ENCODE peak calls at places on chromosome 22, in four cellular contexts. Y, L, M and F are unnamed samples.

GRCh38 chr22:48744283-48744641 is 1083.4 kb downstream of the BRD1 start:
- DNase-seq in Y (no peak), L (no peak), M (no peak), F (no peak)

GRCh38 chr22:39960791-39961746 is 872 bp downstream of the TMA7B start:
- DNase-seq in Y (peak), L (no peak), M (peak), F (peak)

GRCh38 chr22:29833392-29833949 is 4.6 kb downstream of the ASCC2 start:
- DNase-seq in Y (no peak), L (no peak), M (no peak), F (no peak)

GRCh38 chr22:24265734-24266133 is 4.9 kb upstream of the SPECC1L start:
- DNase-seq in Y (no peak), L (no peak), M (no peak), F (no peak)

GRCh38 chr22:26718905-26719304 is 61.5 kb downstream of the MIAT start:
- DNase-seq in Y (no peak), L (no peak), M (peak), F (no peak)

GRCh38 chr22:50085211-50085999 is at the start of gene MLC1:
- DNase-seq in Y (no peak), L (no peak), M (no peak), F (peak)

GRCh38 chr22:45903355-45904149 is 73.4 kb downstream of the WNT7B start:
- DNase-seq in Y (no peak), L (no peak), M (peak), F (no peak)

GRCh38 chr22:45774016-45774670 is 102.5 kb downstream of the ATXN10 start:
- DNase-seq in Y (no peak), L (no peak), M (no peak), F (no peak)

GRCh38 chr22:30890689-30891442 is 77.7 kb downstream of the MORC2 start:
- DNase-seq in Y (no peak), L (no peak), M (no peak), F (no peak)

GRCh38 chr22:30220338-30221009 is 26.1 kb downstream of the LIF start:
- DNase-seq in Y (no peak), L (no peak), M (no peak), F (no peak)

GRCh38 chr22:49858827-49859226 is 5.2 kb downstream of the ZBED4 start:
- DNase-seq in Y (no peak), L (no peak), M (no peak), F (no peak)

GRCh38 chr22:44630826-44631225 is 71.2 kb upstream of the PRR5 start:
- DNase-seq in Y (no peak), L (no peak), M (no peak), F (no peak)

GRCh38 chr22:20092477-20092854 is 12.4 kb downstream of the DGCR8 start:
- DNase-seq in Y (no peak), L (no peak), M (no peak), F (no peak)

GRCh38 chr22:39773976-39774539 is 119.5 kb downstream of the ENTHD1 start:
- DNase-seq in Y (no peak), L (no peak), M (peak), F (no peak)